ENCODE peak calls at places on chromosomes 11 and 22, in five cellular contexts. U is kidney glomerular epithelial cell; J is right lobe of liver; I is activated CD8-positive, alpha-beta memory T cell treated with anti-CD3 and anti-CD28 coated beads, Interleukin-2, amount 50 U/mL, for 48 hours; C is esophagus muscularis mucosa. Q is an unnamed sample.

GRCh38 chr22:46454910-46455269 is 82.5 kb downstream of the CELSR1 start:
- DNase-seq in C (no peak), I (no peak), J (no peak), U (peak), Q (no peak)

GRCh38 chr11:82978422-82979099 is 77.0 kb downstream of the DDIAS start:
- DNase-seq in J (no peak), I (no peak), C (no peak), U (peak), Q (no peak)

GRCh38 chr11:1541474-1542204 is 30.4 kb downstream of the DUSP8 start:
- DNase-seq in C (no peak), I (no peak), U (no peak), J (no peak), Q (no peak)

GRCh38 chr22:27990879-27991278 is 71.8 kb upstream of the PITPNB start:
- DNase-seq in J (peak), I (peak), U (no peak), C (no peak), Q (no peak)

GRCh38 chr11:121341609-121342008 is 49.0 kb downstream of the SC5D start:
- DNase-seq in U (no peak), J (no peak), I (no peak), C (no peak), Q (no peak)

GRCh38 chr22:29334696-29335344 is 19.3 kb upstream of the RASL10A start:
- DNase-seq in U (no peak), J (peak), I (no peak), C (no peak), Q (no peak)

GRCh38 chr22:45450931-45451651 is 37.6 kb downstream of the RIBC2 start:
- DNase-seq in J (no peak), I (no peak), C (no peak), U (no peak), Q (no peak)

GRCh38 chr11:13939952-13940610 is 22.4 kb upstream of the SPON1 start:
- DNase-seq in I (no peak), C (no peak), J (no peak), U (no peak), Q (no peak)

GRCh38 chr11:61577383-61578118 is 3.3 kb downstream of the SYT7 start:
- DNase-seq in I (no peak), J (no peak), C (no peak), U (no peak), Q (no peak)

GRCh38 chr11:11841121-11841604 is 609 bp upstream of the USP47 start:
- DNase-seq in I (no peak), U (peak), C (no peak), J (peak), Q (peak)

GRCh38 chr11:65821107-65821506 is 12.7 kb upstream of the SNX32 start:
- DNase-seq in J (peak), I (no peak), U (no peak), C (no peak), Q (no peak)

GRCh38 chr11:19954899-19955298 is 205.4 kb downstream of the DBX1 start:
- DNase-seq in J (peak), U (no peak), I (no peak), C (no peak), Q (no peak)

GRCh38 chr11:18853086-18853720 is 61.6 kb upstream of the PTPN5 start:
- DNase-seq in I (no peak), J (no peak), C (no peak), U (peak), Q (no peak)

GRCh38 chr11:97979741-97980140 is 1041.0 kb upstream of the CNTN5 start:
- DNase-seq in J (no peak), U (no peak), I (no peak), C (no peak), Q (no peak)